ENCODE peak calls at places on chromosomes 6 and 20, in eight cellular contexts. B is adrenal gland; E is dorsolateral prefrontal cortex; M is lung; W is left lung; K is sigmoid colon; Z is CD8-positive, alpha-beta T cell; C is cardiac muscle cell. I is an unnamed sample.

GRCh38 chr20:57241592-57241991 is 24.8 kb downstream of the BMP7 start:
- DNase-seq in K (no peak), C (no peak), Z (no peak), B (no peak), W (no peak), M (no peak), E (no peak), I (no peak)

GRCh38 chr20:60658661-60659060 is 593.4 kb upstream of the CDH4 start:
- DNase-seq in E (no peak), W (no peak), Z (no peak), M (no peak), C (no peak), B (no peak), K (no peak), I (no peak)

GRCh38 chr6:63816979-63817436 is 181.4 kb downstream of the PHF3 start:
- DNase-seq in C (peak; percentile 55), K (no peak), E (no peak), Z (no peak), B (no peak), M (no peak), W (no peak), I (no peak)

GRCh38 chr6:144657691-144658090 is 372.6 kb downstream of the UTRN start:
- DNase-seq in W (peak; percentile 10), K (no peak), B (no peak), M (no peak), E (no peak), C (peak; percentile 35), Z (no peak), I (no peak)

GRCh38 chr6:56288347-56288746 is 41.0 kb upstream of the COL21A1 start:
- DNase-seq in W (no peak), E (no peak), C (no peak), K (no peak), M (no peak), B (no peak), Z (no peak), I (no peak)

GRCh38 chr6:111565316-111566221 is 40.1 kb downstream of the TRAF3IP2 start:
- DNase-seq in M (no peak), C (no peak), Z (no peak), W (no peak), E (no peak), B (no peak), K (no peak), I (no peak)

GRCh38 chr20:64185276-64185900 is 21.1 kb downstream of the MYT1 start:
- DNase-seq in C (no peak), Z (no peak), W (no peak), M (no peak), E (no peak), B (no peak), K (no peak), I (no peak)

GRCh38 chr6:111598211-111598610 is 7.5 kb downstream of the TRAF3IP2 start:
- DNase-seq in W (no peak), K (no peak), M (no peak), E (no peak), Z (no peak), B (no peak), C (no peak), I (no peak)

GRCh38 chr20:19688031-19688806 is 69.8 kb upstream of the RIN2 start:
- DNase-seq in W (peak; percentile 84), Z (no peak), E (peak; percentile 82), M (peak; percentile 65), C (peak; percentile 90), K (peak; percentile 76), B (peak; percentile 75), I (peak; percentile 20)

GRCh38 chr6:38631186-38631783 is 8.4 kb downstream of the BTBD9 start:
- DNase-seq in Z (no peak), W (no peak), E (no peak), C (peak; percentile 7), K (no peak), M (no peak), B (no peak), I (no peak)

GRCh38 chr6:111823831-111824607 is 49.2 kb downstream of the FYN start:
- DNase-seq in W (no peak), M (no peak), C (peak; percentile 82), E (no peak), Z (no peak), K (no peak), B (no peak), I (no peak)

GRCh38 chr6:167504412-167504961 is 179.6 kb downstream of the TTLL2 start:
- DNase-seq in W (no peak), K (no peak), C (no peak), Z (no peak), B (no peak), M (no peak), E (no peak), I (no peak)

GRCh38 chr6:135271626-135272025 is 90.5 kb downstream of the MYB start:
- DNase-seq in Z (no peak), K (no peak), B (no peak), E (no peak), W (no peak), C (no peak), M (no peak), I (no peak)

GRCh38 chr20:25044660-25045342 is 13.1 kb downstream of the ACSS1 start:
- DNase-seq in K (peak; percentile 64), B (no peak), E (no peak), M (no peak), C (no peak), Z (no peak), W (no peak), I (peak; percentile 30)

GRCh38 chr6:97049254-97050004 is 124.9 kb downstream of the KLHL32 start:
- DNase-seq in Z (no peak), M (no peak), C (peak; percentile 2), B (no peak), K (no peak), W (no peak), E (no peak), I (no peak)

GRCh38 chr6:15658345-15658744 is 4.5 kb downstream of the DTNBP1 start:
- DNase-seq in K (no peak), C (no peak), E (no peak), Z (no peak), M (no peak), W (no peak), B (no peak), I (no peak)

GRCh38 chr20:50515471-50516106 is 5.4 kb downstream of the PTPN1 start:
- DNase-seq in M (no peak), W (no peak), Z (no peak), E (no peak), C (no peak), K (no peak), B (no peak), I (no peak)

GRCh38 chr20:50512323-50512722 is 2.1 kb downstream of the PTPN1 start:
- DNase-seq in B (no peak), E (no peak), K (no peak), M (no peak), W (no peak), Z (no peak), C (no peak), I (no peak)

GRCh38 chr20:50514035-50514337 is 3.8 kb downstream of the PTPN1 start:
- DNase-seq in W (no peak), B (no peak), K (no peak), C (no peak), M (no peak), E (no peak), Z (no peak), I (no peak)

GRCh38 chr20:50514750-50515149 is 4.6 kb downstream of the PTPN1 start:
- DNase-seq in M (no peak), E (no peak), W (no peak), Z (no peak), K (no peak), B (no peak), C (no peak), I (no peak)

GRCh38 chr20:50513169-50514034 is 3.2 kb downstream of the PTPN1 start:
- DNase-seq in C (peak; percentile 67), Z (no peak), B (no peak), K (no peak), M (no peak), W (no peak), E (no peak), I (no peak)
- H3K27ac ChIP-seq in C (no peak overlapping the region), Z (no peak overlapping the region), B (peak overlapping the region; percentile 82), K (peak overlapping the region; percentile 54), M (peak overlapping the region; percentile 94), W (peak overlapping the region; percentile 78), E (peak overlapping the region; percentile 40), I (peak overlapping the region; percentile 8)

GRCh38 chr20:3922983-3923339 is 33.8 kb downstream of the PANK2 start:
- DNase-seq in W (no peak), M (no peak), C (no peak), Z (no peak), E (no peak), K (no peak), B (no peak), I (no peak)
- H3K27ac ChIP-seq in W (no peak overlapping the region), M (no peak overlapping the region), C (peak overlapping the region; percentile 75), Z (no peak overlapping the region), E (peak overlapping the region; percentile 10), K (no peak overlapping the region), B (no peak overlapping the region), I (no peak overlapping the region)

GRCh38 chr6:234706-235372 is 57.4 kb upstream of the DUSP22 start:
- DNase-seq in M (no peak), K (no peak), Z (no peak), C (no peak), E (no peak), W (no peak), B (no peak), I (no peak)

GRCh38 chr6:232896-233640 is 59.2 kb upstream of the DUSP22 start:
- DNase-seq in B (no peak), E (no peak), M (no peak), C (no peak), Z (no peak), K (no peak), W (no peak), I (no peak)

GRCh38 chr6:236519-236918 is 55.8 kb upstream of the DUSP22 start:
- DNase-seq in Z (no peak), E (no peak), M (no peak), C (no peak), B (no peak), K (no peak), W (no peak), I (no peak)

GRCh38 chr6:231779-232178 is 60.5 kb upstream of the DUSP22 start:
- DNase-seq in K (no peak), E (no peak), Z (no peak), W (no peak), M (no peak), B (no peak), C (no peak), I (no peak)

GRCh38 chr6:235763-236360 is 56.4 kb upstream of the DUSP22 start:
- DNase-seq in K (no peak), M (no peak), B (peak; percentile 53), C (peak; percentile 66), Z (no peak), E (no peak), W (no peak), I (no peak)
- H3K27ac ChIP-seq in K (peak overlapping the region; percentile 53), M (no peak overlapping the region), B (peak overlapping the region; percentile 72), C (no peak overlapping the region), Z (peak overlapping the region; percentile 44), E (no peak overlapping the region), W (peak overlapping the region; percentile 8), I (no peak overlapping the region)

DNA sequence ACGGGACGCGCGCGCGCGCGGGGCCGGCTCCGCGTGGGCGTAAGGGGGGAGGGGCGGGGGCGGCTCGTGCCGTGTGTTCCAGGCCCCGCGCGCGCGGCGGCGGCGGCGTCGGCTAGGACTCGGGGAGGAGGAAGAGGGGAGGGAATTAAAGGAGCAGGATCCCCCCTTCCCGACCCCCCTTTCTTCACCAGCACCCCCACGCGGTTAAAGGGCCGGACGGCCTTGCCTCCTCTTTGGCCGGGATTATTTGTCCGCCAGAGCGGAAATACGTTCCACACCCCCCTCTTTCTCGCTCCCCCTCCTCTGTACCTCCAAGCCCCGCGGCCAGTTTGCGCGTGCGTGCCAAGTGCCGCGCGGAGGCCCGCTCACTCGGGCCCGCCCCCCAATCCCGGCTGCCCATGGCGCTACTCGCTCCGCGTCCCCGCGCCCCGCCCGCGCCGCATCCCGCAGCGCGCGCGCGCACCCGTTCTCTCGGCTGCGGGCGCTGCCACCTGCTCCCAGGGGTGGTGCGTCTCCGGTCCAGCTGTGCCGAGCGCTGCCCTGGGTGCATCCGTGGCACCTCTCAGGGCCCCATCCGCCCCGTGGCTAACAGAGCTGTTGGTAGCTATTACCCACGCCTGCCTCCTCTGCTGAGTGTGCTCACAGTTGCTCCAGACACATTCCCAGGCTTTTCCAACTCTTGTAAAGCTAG is at the start of gene ZBTB12:
- DNase-seq in E (peak; percentile 92), K (peak; percentile 98), Z (peak; percentile 68), M (peak; percentile 92), B (peak; percentile 96), W (peak; percentile 95), C (peak; percentile 98), I (peak; percentile 90)
- H3K27ac ChIP-seq in E (peak within 1 kb of the TSS; percentile 98), K (peak within 1 kb of the TSS; percentile 88), Z (peak within 1 kb of the TSS; percentile 47), M (peak within 1 kb of the TSS; percentile 63), B (peak within 1 kb of the TSS; percentile 87), W (peak within 1 kb of the TSS; percentile 84), C (peak within 1 kb of the TSS; percentile 78), I (peak within 1 kb of the TSS; percentile 95)

I was measured in substantia nigra.